ENCODE peak calls at places on chromosome 9, in six cellular contexts. X, A, K, S, Z and Q are unnamed samples.

GRCh38 chr9:129637673-129638439 is 4.1 kb downstream of the ASB6 start:
- DNase-seq in Z (no peak), S (peak; percentile 10), X (no peak), A (no peak), K (no peak), Q (no peak)

GRCh38 chr9:37066139-37066725 is 32.2 kb upstream of the PAX5 start:
- DNase-seq in X (no peak), K (no peak), A (no peak), Z (no peak), S (no peak), Q (no peak)

GRCh38 chr9:28887188-28887884 is 1314.1 kb upstream of the C9orf72 start:
- DNase-seq in A (no peak), S (no peak), X (no peak), K (no peak), Z (no peak), Q (no peak)

GRCh38 chr9:37511006-37511714 is 25.4 kb downstream of the POLR1E start:
- DNase-seq in Z (no peak), K (no peak), X (no peak), A (no peak), S (peak; percentile 47), Q (no peak)

GRCh38 chr9:69122391-69123141 is 51.5 kb upstream of the TJP2 start:
- DNase-seq in S (no peak), K (no peak), X (no peak), Z (no peak), A (no peak), Q (no peak)

GRCh38 chr9:88738708-88739107 is 203.7 kb downstream of the NXNL2 start:
- DNase-seq in S (no peak), X (no peak), A (no peak), K (no peak), Z (no peak), Q (no peak)

GRCh38 chr9:7117676-7118561 is 360.1 kb downstream of the KDM4C start:
- DNase-seq in S (no peak), A (no peak), X (no peak), Z (no peak), K (peak; percentile 19), Q (no peak)

GRCh38 chr9:115808108-115808507 is 345.5 kb upstream of the PAPPA start:
- DNase-seq in Z (no peak), A (no peak), X (no peak), K (no peak), S (no peak), Q (no peak)